ENCODE peak calls at places on chromosome 16, in ten cellular contexts. One of them, this sample, is unnamed.

GRCh38 chr16:16021988-16022682 is 72.7 kb downstream of the ABCC1 start:
- DNase-seq in activated CD4-positive, alpha-beta T cell treated with anti-CD3 and anti-CD28 coated beads for 48 hours: no peak
- DNase-seq in activated T-cell treated with anti-CD3 and anti-CD28 coated beads for 4 hours: no peak
- DNase-seq in IMR-90: peak; percentile 97
- DNase-seq in Calu3: peak; percentile 93
- DNase-seq in coronary artery: peak; percentile 98
- DNase-seq in NCI-H1105: no peak
- DNase-seq in spleen: peak; percentile 85
- DNase-seq in aorta: peak; percentile 97
- DNase-seq in AG04450: peak; percentile 86
- DNase-seq in this sample: peak; percentile 95

GRCh38 chr16:586047-586644 is 3.7 kb upstream of the RAB40C start:
- DNase-seq in activated CD4-positive, alpha-beta T cell treated with anti-CD3 and anti-CD28 coated beads for 48 hours: no peak
- DNase-seq in activated T-cell treated with anti-CD3 and anti-CD28 coated beads for 4 hours: no peak
- DNase-seq in IMR-90: peak; percentile 24
- DNase-seq in Calu3: no peak
- DNase-seq in coronary artery: no peak
- DNase-seq in NCI-H1105: no peak
- DNase-seq in spleen: no peak
- DNase-seq in aorta: no peak
- DNase-seq in AG04450: no peak
- DNase-seq in this sample: no peak

GRCh38 chr16:12186774-12187335 is 210.3 kb downstream of the SNX29 start:
- DNase-seq in activated CD4-positive, alpha-beta T cell treated with anti-CD3 and anti-CD28 coated beads for 48 hours: no peak
- DNase-seq in activated T-cell treated with anti-CD3 and anti-CD28 coated beads for 4 hours: no peak
- DNase-seq in IMR-90: peak; percentile 49
- DNase-seq in Calu3: peak; percentile 13
- DNase-seq in coronary artery: no peak
- DNase-seq in NCI-H1105: no peak
- DNase-seq in spleen: no peak
- DNase-seq in aorta: no peak
- DNase-seq in AG04450: no peak
- DNase-seq in this sample: no peak

GRCh38 chr16:69855587-69855986 is 93.5 kb downstream of the WWP2 start:
- DNase-seq in activated CD4-positive, alpha-beta T cell treated with anti-CD3 and anti-CD28 coated beads for 48 hours: no peak
- DNase-seq in activated T-cell treated with anti-CD3 and anti-CD28 coated beads for 4 hours: no peak
- DNase-seq in IMR-90: no peak
- DNase-seq in Calu3: no peak
- DNase-seq in coronary artery: no peak
- DNase-seq in NCI-H1105: no peak
- DNase-seq in spleen: no peak
- DNase-seq in aorta: no peak
- DNase-seq in AG04450: no peak
- DNase-seq in this sample: no peak

GRCh38 chr16:8572063-8572918 is 18.0 kb downstream of the TMEM114 start:
- DNase-seq in activated CD4-positive, alpha-beta T cell treated with anti-CD3 and anti-CD28 coated beads for 48 hours: no peak
- DNase-seq in activated T-cell treated with anti-CD3 and anti-CD28 coated beads for 4 hours: no peak
- DNase-seq in IMR-90: no peak
- DNase-seq in Calu3: no peak
- DNase-seq in coronary artery: no peak
- DNase-seq in NCI-H1105: no peak
- DNase-seq in spleen: no peak
- DNase-seq in aorta: no peak
- DNase-seq in AG04450: no peak
- DNase-seq in this sample: no peak

GRCh38 chr16:27208081-27208692 is 4.9 kb downstream of the KDM8 start:
- DNase-seq in activated CD4-positive, alpha-beta T cell treated with anti-CD3 and anti-CD28 coated beads for 48 hours: no peak
- DNase-seq in activated T-cell treated with anti-CD3 and anti-CD28 coated beads for 4 hours: no peak
- DNase-seq in IMR-90: no peak
- DNase-seq in Calu3: no peak
- DNase-seq in coronary artery: no peak
- DNase-seq in NCI-H1105: no peak
- DNase-seq in spleen: no peak
- DNase-seq in aorta: no peak
- DNase-seq in AG04450: no peak
- DNase-seq in this sample: no peak

GRCh38 chr16:50497592-50497991 is 50.6 kb upstream of the NKD1 start:
- DNase-seq in activated CD4-positive, alpha-beta T cell treated with anti-CD3 and anti-CD28 coated beads for 48 hours: no peak
- DNase-seq in activated T-cell treated with anti-CD3 and anti-CD28 coated beads for 4 hours: no peak
- DNase-seq in IMR-90: peak; percentile 13
- DNase-seq in Calu3: no peak
- DNase-seq in coronary artery: no peak
- DNase-seq in NCI-H1105: no peak
- DNase-seq in spleen: no peak
- DNase-seq in aorta: peak; percentile 68
- DNase-seq in AG04450: no peak
- DNase-seq in this sample: no peak

GRCh38 chr16:28096974-28097373 is 33.5 kb upstream of the GSG1L start:
- DNase-seq in activated CD4-positive, alpha-beta T cell treated with anti-CD3 and anti-CD28 coated beads for 48 hours: no peak
- DNase-seq in activated T-cell treated with anti-CD3 and anti-CD28 coated beads for 4 hours: no peak
- DNase-seq in IMR-90: no peak
- DNase-seq in Calu3: no peak
- DNase-seq in coronary artery: no peak
- DNase-seq in NCI-H1105: no peak
- DNase-seq in spleen: peak; percentile 73
- DNase-seq in aorta: no peak
- DNase-seq in AG04450: no peak
- DNase-seq in this sample: no peak

GRCh38 chr16:68062910-68063393 is 22.2 kb upstream of the NFATC3 start:
- DNase-seq in activated CD4-positive, alpha-beta T cell treated with anti-CD3 and anti-CD28 coated beads for 48 hours: no peak
- DNase-seq in activated T-cell treated with anti-CD3 and anti-CD28 coated beads for 4 hours: no peak
- DNase-seq in IMR-90: no peak
- DNase-seq in Calu3: no peak
- DNase-seq in coronary artery: no peak
- DNase-seq in NCI-H1105: no peak
- DNase-seq in spleen: peak; percentile 78
- DNase-seq in aorta: no peak
- DNase-seq in AG04450: no peak
- DNase-seq in this sample: no peak

GRCh38 chr16:10541396-10541795 is 39.0 kb downstream of the EMP2 start:
- DNase-seq in activated CD4-positive, alpha-beta T cell treated with anti-CD3 and anti-CD28 coated beads for 48 hours: no peak
- DNase-seq in activated T-cell treated with anti-CD3 and anti-CD28 coated beads for 4 hours: no peak
- DNase-seq in IMR-90: no peak
- DNase-seq in Calu3: no peak
- DNase-seq in coronary artery: no peak
- DNase-seq in NCI-H1105: no peak
- DNase-seq in spleen: no peak
- DNase-seq in aorta: no peak
- DNase-seq in AG04450: no peak
- DNase-seq in this sample: no peak

GRCh38 chr16:12320298-12320706 is 343.8 kb downstream of the SNX29 start:
- DNase-seq in activated CD4-positive, alpha-beta T cell treated with anti-CD3 and anti-CD28 coated beads for 48 hours: no peak
- DNase-seq in activated T-cell treated with anti-CD3 and anti-CD28 coated beads for 4 hours: no peak
- DNase-seq in IMR-90: peak; percentile 93
- DNase-seq in Calu3: no peak
- DNase-seq in coronary artery: no peak
- DNase-seq in NCI-H1105: no peak
- DNase-seq in spleen: no peak
- DNase-seq in aorta: no peak
- DNase-seq in AG04450: peak; percentile 41
- DNase-seq in this sample: no peak

GRCh38 chr16:57887711-57888110 is 83.2 kb downstream of the CNGB1 start:
- DNase-seq in activated CD4-positive, alpha-beta T cell treated with anti-CD3 and anti-CD28 coated beads for 48 hours: no peak
- DNase-seq in activated T-cell treated with anti-CD3 and anti-CD28 coated beads for 4 hours: no peak
- DNase-seq in IMR-90: no peak
- DNase-seq in Calu3: no peak
- DNase-seq in coronary artery: no peak
- DNase-seq in NCI-H1105: no peak
- DNase-seq in spleen: peak; percentile 64
- DNase-seq in aorta: no peak
- DNase-seq in AG04450: no peak
- DNase-seq in this sample: no peak

GRCh38 chr16:84526794-84527485 is 22.5 kb upstream of the MEAK7 start:
- DNase-seq in activated CD4-positive, alpha-beta T cell treated with anti-CD3 and anti-CD28 coated beads for 48 hours: no peak
- DNase-seq in activated T-cell treated with anti-CD3 and anti-CD28 coated beads for 4 hours: no peak
- DNase-seq in IMR-90: peak; percentile 49
- DNase-seq in Calu3: no peak
- DNase-seq in coronary artery: no peak
- DNase-seq in NCI-H1105: no peak
- DNase-seq in spleen: no peak
- DNase-seq in aorta: peak; percentile 58
- DNase-seq in AG04450: no peak
- DNase-seq in this sample: no peak

GRCh38 chr16:87371261-87371866 is 12.2 kb downstream of the FBXO31 start:
- DNase-seq in activated CD4-positive, alpha-beta T cell treated with anti-CD3 and anti-CD28 coated beads for 48 hours: no peak
- DNase-seq in activated T-cell treated with anti-CD3 and anti-CD28 coated beads for 4 hours: no peak
- DNase-seq in IMR-90: no peak
- DNase-seq in Calu3: no peak
- DNase-seq in coronary artery: no peak
- DNase-seq in NCI-H1105: no peak
- DNase-seq in spleen: peak; percentile 62
- DNase-seq in aorta: no peak
- DNase-seq in AG04450: no peak
- DNase-seq in this sample: no peak

GRCh38 chr16:26598061-26598460 is 468.7 kb upstream of the C16orf82 start:
- DNase-seq in activated CD4-positive, alpha-beta T cell treated with anti-CD3 and anti-CD28 coated beads for 48 hours: peak; percentile 80
- DNase-seq in activated T-cell treated with anti-CD3 and anti-CD28 coated beads for 4 hours: peak; percentile 33
- DNase-seq in IMR-90: no peak
- DNase-seq in Calu3: no peak
- DNase-seq in coronary artery: no peak
- DNase-seq in NCI-H1105: no peak
- DNase-seq in spleen: no peak
- DNase-seq in aorta: no peak
- DNase-seq in AG04450: no peak
- DNase-seq in this sample: no peak